ENCODE peak calls at places on chromosomes 16 and 17, in seven cellular contexts. D is caudate nucleus, Z is neural crest cell, Q is pancreas, R is suprapubic skin, F is Caki2, I is T-helper 1 cell. E is an unnamed sample.

GRCh38 chr16:25633549-25633948 is 58.2 kb upstream of the HS3ST4 start:
- DNase-seq in R (no peak), I (no peak), Q (no peak), Z (no peak), F (peak), D (no peak), E (no peak)

GRCh38 chr16:24509536-24509935 is 29.8 kb upstream of the RBBP6 start:
- DNase-seq in I (no peak), D (no peak), Q (no peak), F (no peak), Z (no peak), R (no peak), E (no peak)

GRCh38 chr16:85981826-85982562 is 83.0 kb downstream of the IRF8 start:
- DNase-seq in I (no peak), Q (no peak), Z (no peak), R (no peak), F (no peak), D (no peak), E (no peak)

GRCh38 chr17:35889818-35890773 is 9.9 kb upstream of the CCL5 start:
- DNase-seq in I (no peak), D (no peak), F (peak), Q (peak), Z (no peak), R (no peak), E (no peak)

GRCh38 chr16:1414532-1415265 is at the start of gene UNKL:
- DNase-seq in R (peak), Q (peak), Z (peak), F (peak), D (peak), I (peak), E (peak)

GRCh38 chr17:38735161-38735997 is 5.2 kb downstream of the CISD3 start:
- DNase-seq in Z (peak), R (no peak), Q (peak), D (no peak), F (peak), I (peak), E (peak)

GRCh38 chr16:19520861-19521331 is 1.0 kb downstream of the GDE1 start:
- DNase-seq in R (no peak), I (no peak), Z (no peak), D (no peak), F (peak), Q (no peak), E (no peak)

GRCh38 chr16:88911148-88911945 is 44.9 kb upstream of the PABPN1L start:
- DNase-seq in R (no peak), F (no peak), D (no peak), I (no peak), Q (no peak), Z (no peak), E (no peak)

GRCh38 chr17:42135664-42136653 is 13.4 kb downstream of the HSPB9 start:
- DNase-seq in Q (peak), Z (no peak), R (no peak), F (peak), D (no peak), I (no peak), E (no peak)

GRCh38 chr16:82177555-82177954 is 7.5 kb upstream of the MPHOSPH6 start:
- DNase-seq in D (no peak), Q (no peak), R (no peak), Z (no peak), I (no peak), F (no peak), E (no peak)

GRCh38 chr17:34485999-34486398 is 93.4 kb upstream of the TMEM132E start:
- DNase-seq in F (no peak), R (no peak), I (no peak), D (no peak), Z (no peak), Q (no peak), E (no peak)

GRCh38 chr16:50298591-50299507 is 32.5 kb downstream of the ADCY7 start:
- DNase-seq in Q (peak), D (no peak), Z (no peak), R (peak), F (no peak), I (no peak), E (no peak)

GRCh38 chr17:81228420-81228819 is 5.7 kb upstream of the CEP131 start:
- DNase-seq in Q (no peak), Z (no peak), D (no peak), R (no peak), I (no peak), F (no peak), E (no peak)

GRCh38 chr16:66045626-66046025 is 320.9 kb upstream of the CDH5 start:
- DNase-seq in D (no peak), R (no peak), Q (no peak), I (no peak), Z (no peak), F (no peak), E (no peak)

GRCh38 chr17:29764748-29765147 is 142.0 kb upstream of the CORO6 start:
- DNase-seq in Z (no peak), I (no peak), F (no peak), D (no peak), R (no peak), Q (no peak), E (no peak)

GRCh38 chr17:67137026-67137370 is 92.6 kb downstream of the CACNG1 start:
- DNase-seq in Z (no peak), Q (no peak), R (no peak), D (no peak), I (no peak), F (no peak), E (no peak)

GRCh38 chr17:76014925-76015261 is 12.2 kb downstream of the EVPL start:
- DNase-seq in R (no peak), Q (no peak), D (no peak), I (no peak), F (no peak), Z (no peak), E (no peak)

GRCh38 chr16:67104061-67104460 is 5.7 kb upstream of the PHAF1 start:
- DNase-seq in Q (no peak), D (no peak), R (no peak), Z (peak), I (no peak), F (peak), E (no peak)

GRCh38 chr17:35460354-35460851 is 11.8 kb upstream of the SLFN13 start:
- DNase-seq in R (no peak), Z (no peak), F (peak), I (peak), Q (peak), D (no peak), E (peak)

GRCh38 chr16:3152022-3152272 is 17.1 kb downstream of the ZNF213 start:
- DNase-seq in R (no peak), D (no peak), F (no peak), Z (no peak), Q (no peak), I (no peak), E (peak)

GRCh38 chr17:69175812-69176517 is 34.3 kb upstream of the ABCA6 start:
- DNase-seq in Q (no peak), I (no peak), D (no peak), Z (no peak), R (no peak), F (peak), E (no peak)

GRCh38 chr16:17359778-17360177 is 111.0 kb downstream of the XYLT1 start:
- DNase-seq in I (no peak), Z (no peak), R (no peak), D (no peak), Q (no peak), F (no peak), E (no peak)

GRCh38 chr17:3888343-3889171 is 4.3 kb downstream of the CAMKK1 start:
- DNase-seq in F (peak), D (no peak), I (no peak), Z (no peak), Q (no peak), R (peak), E (no peak)

GRCh38 chr16:15037745-15038144 is 18.1 kb downstream of the NTAN1 start:
- DNase-seq in I (no peak), Z (no peak), Q (no peak), D (no peak), R (no peak), F (no peak), E (no peak)

GRCh38 chr17:77498056-77498785 is 357.5 kb downstream of the SEC14L1 start:
- DNase-seq in R (peak), I (no peak), D (no peak), F (no peak), Z (no peak), Q (no peak), E (no peak)